ENCODE peak calls at places on chromosomes 3 and 15, in five cellular contexts. X is spleen, Y is GM12892, U is HCT116, Q is transverse colon. J is an unnamed sample.

GRCh38 chr15:88428805-88429605 is 38.2 kb downstream of the MRPL46 start:
- DNase-seq in X (no peak), U (no peak), Y (no peak), Q (no peak), J (no peak)

GRCh38 chr15:84023636-84024035 is 211.9 kb upstream of the GOLGA6L4 start:
- DNase-seq in X (no peak), Q (peak; percentile 15), Y (no peak), U (peak; percentile 28), J (no peak)

GRCh38 chr3:89586256-89586655 is 478.8 kb downstream of the EPHA3 start:
- DNase-seq in X (no peak), U (no peak), Y (no peak), Q (no peak), J (no peak)

GRCh38 chr3:48896991-48897390 is 1.7 kb downstream of the SLC25A20 start:
- DNase-seq in Y (no peak), X (no peak), U (no peak), Q (no peak), J (no peak)

GRCh38 chr3:45333549-45333948 is 54.8 kb upstream of the LARS2 start:
- DNase-seq in U (no peak), Q (no peak), X (no peak), Y (no peak), J (no peak)

GRCh38 chr3:45881031-45882022 is 5.0 kb upstream of the CCR9 start:
- DNase-seq in Q (peak; percentile 13), U (no peak), Y (no peak), X (no peak), J (no peak)

GRCh38 chr15:88083828-88084760 is 172.4 kb downstream of the NTRK3 start:
- DNase-seq in X (no peak), U (no peak), Q (no peak), Y (no peak), J (no peak)

GRCh38 chr3:185629554-185630181 is 43.6 kb downstream of the SENP2 start:
- DNase-seq in X (no peak), Q (no peak), U (no peak), Y (no peak), J (no peak)

GRCh38 chr3:186217820-186218164 is 108.9 kb upstream of the ETV5 start:
- DNase-seq in X (no peak), U (no peak), Y (peak; percentile 58), Q (no peak), J (no peak)

GRCh38 chr15:62068787-62069170 is 2.0 kb downstream of the C2CD4A start:
- DNase-seq in Y (no peak), X (no peak), Q (no peak), U (no peak), J (no peak)

GRCh38 chr15:62068071-62068786 is 1.5 kb downstream of the C2CD4A start:
- DNase-seq in X (peak; percentile 89), U (no peak), Q (peak; percentile 51), Y (peak; percentile 17), J (peak; percentile 14)

GRCh38 chr15:62067448-62068044 is 769 bp downstream of the C2CD4A start:
- DNase-seq in Q (peak; percentile 28), Y (peak; percentile 7), X (peak; percentile 82), U (no peak), J (peak; percentile 6)

GRCh38 chr15:62069551-62069950 is 2.8 kb downstream of the C2CD4A start:
- DNase-seq in X (no peak), Y (no peak), U (no peak), Q (no peak), J (no peak)

DNA sequence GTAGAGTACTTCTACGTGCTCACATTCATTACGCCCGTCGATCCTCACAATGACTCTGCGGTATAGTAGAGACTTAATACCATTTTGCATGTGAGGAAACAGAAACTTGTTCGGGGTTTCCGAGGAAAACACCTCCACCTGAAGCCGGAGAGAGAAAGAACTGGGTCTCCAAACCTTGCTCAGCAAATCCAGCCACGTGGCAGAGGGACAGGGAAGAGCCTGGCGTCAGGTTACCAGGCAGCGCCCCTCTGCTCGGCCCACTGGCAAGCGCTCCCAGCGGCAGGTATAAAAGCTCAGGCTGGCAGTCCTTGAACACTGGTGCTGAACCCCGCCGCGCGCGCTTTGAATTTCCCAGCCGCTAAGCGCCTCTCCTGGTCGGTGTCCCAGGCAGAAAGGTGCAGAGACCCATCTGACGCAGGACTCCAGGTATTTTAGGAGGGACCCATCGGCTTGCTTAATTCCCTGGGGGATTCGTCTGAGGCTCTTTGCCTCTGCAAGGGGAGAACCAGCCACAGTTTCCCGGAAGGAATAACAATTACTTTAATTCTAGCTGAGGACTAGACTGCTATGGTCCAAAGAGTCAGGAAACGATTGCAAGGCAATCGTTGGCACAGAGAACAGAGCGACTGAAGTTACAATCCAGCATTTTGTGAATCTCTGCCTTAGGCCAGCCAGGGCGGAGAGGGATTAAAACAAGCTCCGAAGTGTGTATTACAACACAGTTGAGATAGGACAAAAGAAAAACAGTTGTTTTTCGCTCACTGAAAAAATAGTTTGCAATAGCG is at the start of gene C2CD4A:
- DNase-seq in X (peak; percentile 89), U (peak; percentile 70), Q (peak; percentile 83), Y (peak; percentile 13), J (peak; percentile 11)
- TF ChIP-seq POLR2A in X (no peak), U (no peak), Q (no peak), Y (no peak), J (no peak)

DNA sequence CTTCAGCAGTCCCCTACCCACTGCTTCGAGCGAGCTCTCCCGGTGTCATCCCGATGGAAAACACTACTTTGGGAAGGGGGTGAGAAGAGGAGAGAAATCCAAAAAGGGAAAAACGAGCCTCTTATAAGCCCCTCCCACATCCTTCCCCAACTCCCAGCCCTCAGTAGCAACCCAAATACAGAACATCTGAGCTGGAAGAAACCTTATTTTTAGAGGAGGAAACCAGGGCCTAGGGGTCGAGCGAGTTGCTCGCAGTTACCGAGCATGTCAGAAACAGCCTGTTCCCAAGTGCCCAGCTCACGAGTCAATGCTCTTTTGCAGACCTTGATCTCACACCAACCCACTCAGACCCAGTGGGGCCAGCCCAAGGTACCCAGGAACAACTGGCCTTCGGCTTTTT is 14.2 kb downstream of the RBPMS2 start:
- DNase-seq in Y (no peak), Q (no peak), X (no peak), U (no peak), J (no peak)
- TF ChIP-seq POLR2AphosphoS5 in Y (no peak), Q (no peak), X (no peak), U (no peak), J (no peak)

DNA sequence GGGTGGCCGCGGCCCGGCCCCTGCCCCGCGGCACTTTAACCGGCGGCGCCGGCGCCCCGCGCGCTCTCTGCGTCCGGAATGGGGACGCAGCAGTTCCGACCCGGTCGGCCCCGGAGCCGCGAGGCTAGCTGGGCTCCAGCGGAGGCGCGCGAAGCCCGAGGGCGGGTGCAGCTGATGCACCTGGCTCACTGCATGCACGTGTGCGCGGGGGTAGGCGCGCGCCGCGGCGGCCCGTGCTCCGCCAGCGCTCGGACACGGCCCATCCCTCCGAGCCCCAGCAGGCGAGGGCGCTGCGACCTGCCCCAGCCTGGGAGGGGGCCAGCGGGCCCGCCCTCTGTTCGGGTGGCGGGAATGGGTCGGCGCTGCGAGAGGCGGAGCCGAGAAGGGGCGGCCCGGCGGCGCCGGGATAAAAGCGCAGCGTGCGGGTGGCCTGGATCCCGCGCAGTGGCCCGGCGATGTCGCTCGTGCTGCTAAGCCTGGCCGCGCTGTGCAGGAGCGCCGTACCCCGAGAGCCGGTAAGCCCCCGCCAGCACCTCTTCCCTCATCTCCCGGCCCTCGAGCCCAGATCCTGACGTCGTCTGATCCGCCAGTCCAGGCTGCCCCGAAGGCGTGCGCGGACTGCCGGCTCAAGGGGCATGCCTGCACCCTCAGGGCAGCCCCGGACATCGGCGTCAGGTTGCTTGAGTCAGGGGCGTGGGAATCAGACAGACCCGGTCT is at the start of the genes CHDH and IL17RB:
- DNase-seq in Q (peak; percentile 84), U (peak; percentile 38), X (peak; percentile 81), Y (peak; percentile 46), J (peak; percentile 56)
- TF ChIP-seq POLR2A in Q (peak; percentile 55), U (peak; percentile 37), X (no peak), Y (no peak), J (no peak)

GRCh38 chr3:58059349-58060321 is 51.4 kb downstream of the FLNB start:
- DNase-seq in U (no peak), Y (no peak), X (no peak), Q (peak; percentile 64), J (no peak)
- TF ChIP-seq POLR2AphosphoS5 in U (no peak), Y (no peak), X (no peak), Q (peak; percentile 92), J (no peak)

GRCh38 chr3:133849346-133849745 is 43.7 kb downstream of the SRPRB start:
- DNase-seq in U (no peak), Y (no peak), Q (no peak), X (no peak), J (no peak)

GRCh38 chr3:133853063-133853924 is 42.4 kb downstream of the RAB6B start:
- DNase-seq in Q (no peak), Y (no peak), X (no peak), U (no peak), J (no peak)

GRCh38 chr3:133850034-133850433 is 44.4 kb downstream of the SRPRB start:
- DNase-seq in U (no peak), Q (no peak), X (no peak), Y (no peak), J (no peak)

GRCh38 chr3:133851931-133852330 is 43.8 kb downstream of the RAB6B start:
- DNase-seq in X (no peak), U (no peak), Q (no peak), Y (no peak), J (no peak)

DNA sequence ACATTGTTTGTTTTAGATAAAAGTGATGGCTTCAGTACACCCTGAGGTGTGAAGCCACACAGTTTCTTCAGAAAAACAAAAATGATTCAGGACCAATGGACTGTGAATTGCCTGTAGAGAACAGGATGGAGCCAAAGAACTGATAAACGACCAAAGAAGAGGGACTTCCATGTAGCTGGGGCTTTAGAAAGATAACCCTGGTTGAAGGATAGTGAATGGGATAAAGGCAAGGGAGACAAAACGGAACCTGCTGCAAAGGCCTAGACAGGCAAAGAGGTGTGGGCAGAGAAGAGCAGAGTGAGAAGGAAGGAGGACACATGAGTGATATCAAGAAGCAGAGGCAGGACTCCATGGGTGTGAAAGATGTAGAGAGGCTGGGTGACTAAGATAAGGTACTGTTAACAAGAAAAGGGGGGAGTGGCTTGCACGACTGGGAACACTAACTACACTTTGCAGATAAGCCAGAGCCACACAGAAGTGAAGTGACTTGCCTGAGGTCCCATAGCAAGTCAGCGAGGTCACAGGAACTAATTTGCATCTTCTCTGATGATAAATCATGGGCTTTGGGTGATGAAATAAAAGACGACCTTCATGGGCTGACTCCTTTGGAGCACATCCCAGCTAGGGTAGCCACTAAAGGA is 44.3 kb downstream of the RAB6B start:
- DNase-seq in U (no peak), Q (no peak), Y (no peak), X (no peak), J (no peak)
- TF ChIP-seq POLR2A in U (no peak), Q (no peak), Y (no peak), X (no peak), J (no peak)

GRCh38 chr3:76864375-76864774 is 175.5 kb upstream of the ROBO2 start:
- DNase-seq in Q (no peak), X (no peak), Y (no peak), U (no peak), J (no peak)
- TF ChIP-seq POLR2AphosphoS5 in Q (no peak), X (no peak), Y (no peak), U (no peak), J (no peak)

GRCh38 chr15:31345606-31346366 is 19.2 kb downstream of the KLF13 start:
- DNase-seq in U (no peak), X (peak; percentile 76), Q (no peak), Y (no peak), J (no peak)
- TF ChIP-seq POLR2A in U (no peak), X (no peak), Q (no peak), Y (peak; percentile 24), J (no peak)

GRCh38 chr3:141877911-141878310 is 1.5 kb downstream of the ATP1B3 start:
- DNase-seq in X (no peak), Y (no peak), Q (no peak), U (no peak), J (no peak)
- TF ChIP-seq POLR2AphosphoS5 in X (no peak), Y (no peak), Q (no peak), U (no peak), J (no peak)

GRCh38 chr3:149203758-149204157 is 17.9 kb downstream of the CP start:
- DNase-seq in Y (peak; percentile 14), Q (no peak), X (no peak), U (no peak), J (peak; percentile 29)
- TF ChIP-seq POLR2A in Y (no peak), Q (no peak), X (no peak), U (no peak), J (no peak)

J was measured in GM12891.